ENCODE peak calls at places on chromosomes 13 and 19, in four cellular contexts. X is neural progenitor cell, U is neuronal stem cell, V is IMR-90. S is an unnamed sample.

GRCh38 chr19:19361075-19361594 is 40.5 kb downstream of the MAU2 start:
- DNase-seq in X (peak), U (peak), V (peak), S (peak)

GRCh38 chr19:37564624-37565369 is 29.8 kb downstream of the ZNF571 start:
- DNase-seq in X (no peak), U (no peak), V (no peak), S (no peak)

GRCh38 chr13:61608138-61608537 is 192.5 kb upstream of the PCDH20 start:
- DNase-seq in X (peak), U (no peak), V (no peak), S (no peak)

GRCh38 chr19:11059511-11060358 is 29.5 kb upstream of the LDLR start:
- DNase-seq in X (no peak), U (no peak), V (no peak), S (no peak)

GRCh38 chr13:83883061-83883523 is 818 bp upstream of the SLITRK1 start:
- DNase-seq in X (peak), U (no peak), V (no peak), S (no peak)

GRCh38 chr19:44525721-44526430 is 3.6 kb downstream of the CEACAM20 start:
- DNase-seq in X (no peak), U (no peak), V (no peak), S (no peak)

GRCh38 chr13:48493851-48494250 is 39.0 kb downstream of the RCBTB2 start:
- DNase-seq in X (no peak), U (no peak), V (peak), S (no peak)

GRCh38 chr19:35845215-35846037 is 6.9 kb downstream of the NPHS1 start:
- DNase-seq in X (peak), U (no peak), V (no peak), S (no peak)

GRCh38 chr19:47723573-47723923 is 10.3 kb downstream of the EHD2 start:
- DNase-seq in X (no peak), U (no peak), V (peak), S (peak)

GRCh38 chr13:72504026-72504925 is 223.2 kb downstream of the MZT1 start:
- DNase-seq in X (peak), U (no peak), V (no peak), S (no peak)

GRCh38 chr13:50200988-50201387 is 185.7 kb downstream of the KCNRG start:
- DNase-seq in X (no peak), U (no peak), V (no peak), S (no peak)

GRCh38 chr13:50198508-50198907 is 183.3 kb downstream of the KCNRG start:
- DNase-seq in X (no peak), U (no peak), V (peak), S (no peak)

GRCh38 chr13:50200562-50200961 is 185.3 kb downstream of the KCNRG start:
- DNase-seq in X (no peak), U (no peak), V (no peak), S (no peak)

GRCh38 chr13:50202485-50202884 is 187.2 kb downstream of the KCNRG start:
- DNase-seq in X (no peak), U (no peak), V (no peak), S (no peak)

DNA sequence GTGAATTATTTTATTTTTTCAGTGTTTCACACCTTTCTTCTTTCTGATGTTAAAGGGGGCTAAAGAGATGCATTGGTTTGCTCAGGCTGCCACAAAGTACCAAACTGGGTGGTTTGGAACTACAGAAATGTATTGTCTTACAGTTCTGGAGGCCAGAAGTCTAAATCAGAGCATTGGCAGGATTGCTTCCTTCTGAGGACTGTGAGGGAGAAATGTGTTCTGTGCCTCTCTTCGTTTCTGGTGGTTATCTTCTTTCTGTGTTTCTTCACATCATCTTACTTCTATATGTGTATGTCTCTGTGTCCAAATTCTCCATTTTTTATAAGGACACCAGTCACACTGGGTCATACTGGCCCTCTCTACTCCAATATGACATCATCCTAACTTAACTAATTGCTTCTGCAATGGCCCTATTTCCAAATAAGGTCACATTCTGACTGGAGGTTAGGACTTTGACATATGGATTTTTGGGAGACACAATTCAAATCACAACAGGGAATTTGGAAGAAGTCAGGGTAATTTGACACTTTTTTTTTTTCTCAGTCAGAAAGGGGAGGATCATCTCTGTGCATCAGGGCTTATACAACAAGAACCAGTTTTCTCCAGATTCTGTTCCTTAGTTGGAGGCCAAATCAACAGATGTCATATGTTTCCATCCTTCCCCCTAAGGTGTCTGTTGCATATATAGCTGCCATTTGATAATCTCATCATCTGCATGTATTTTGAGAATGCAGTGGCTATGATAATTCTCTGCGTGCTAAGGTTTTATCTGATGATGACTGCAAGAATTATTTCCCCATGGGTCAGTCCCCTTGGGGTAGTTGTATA is 188.2 kb downstream of the KCNRG start:
- DNase-seq in X (no peak), U (no peak), V (no peak), S (no peak)
- H3K4me2 ChIP-seq in X (peak), U (no peak), V (no peak), S (no peak)

GRCh38 chr13:79741006-79741405 is 260.1 kb downstream of the NDFIP2 start:
- DNase-seq in X (no peak), U (no peak), V (peak), S (no peak)

GRCh38 chr13:79735228-79735627 is 254.3 kb downstream of the NDFIP2 start:
- DNase-seq in X (no peak), U (no peak), V (peak), S (no peak)

DNA sequence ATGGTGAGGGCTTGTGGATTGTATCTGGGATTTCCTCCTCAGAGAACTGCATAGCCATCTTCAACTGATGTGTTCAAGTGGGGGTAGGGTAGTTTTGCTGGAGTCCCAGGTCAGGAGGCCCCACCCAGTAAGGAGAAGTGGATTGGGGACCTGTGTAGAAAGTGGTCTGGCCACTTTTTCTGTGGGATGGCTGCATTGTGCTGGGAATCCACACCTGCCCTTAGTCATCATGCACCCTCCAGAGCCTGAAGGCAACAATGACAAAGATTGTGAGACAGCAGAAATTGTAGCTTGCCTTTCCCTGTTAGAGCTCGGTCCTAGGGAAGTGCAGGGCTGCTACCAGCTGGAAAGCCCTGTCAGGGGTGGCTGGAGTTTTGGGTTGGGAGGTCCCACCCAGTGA is 255.4 kb downstream of the NDFIP2 start:
- DNase-seq in X (no peak), U (no peak), V (no peak), S (no peak)
- H3K4me2 ChIP-seq in X (no peak), U (no peak), V (no peak), S (no peak)

GRCh38 chr19:4641132-4641531 is 1.8 kb downstream of the TNFAIP8L1 start:
- DNase-seq in X (no peak), U (no peak), V (no peak), S (no peak)
- H3K4me2 ChIP-seq in X (no peak), U (no peak), V (no peak), S (peak)

DNA sequence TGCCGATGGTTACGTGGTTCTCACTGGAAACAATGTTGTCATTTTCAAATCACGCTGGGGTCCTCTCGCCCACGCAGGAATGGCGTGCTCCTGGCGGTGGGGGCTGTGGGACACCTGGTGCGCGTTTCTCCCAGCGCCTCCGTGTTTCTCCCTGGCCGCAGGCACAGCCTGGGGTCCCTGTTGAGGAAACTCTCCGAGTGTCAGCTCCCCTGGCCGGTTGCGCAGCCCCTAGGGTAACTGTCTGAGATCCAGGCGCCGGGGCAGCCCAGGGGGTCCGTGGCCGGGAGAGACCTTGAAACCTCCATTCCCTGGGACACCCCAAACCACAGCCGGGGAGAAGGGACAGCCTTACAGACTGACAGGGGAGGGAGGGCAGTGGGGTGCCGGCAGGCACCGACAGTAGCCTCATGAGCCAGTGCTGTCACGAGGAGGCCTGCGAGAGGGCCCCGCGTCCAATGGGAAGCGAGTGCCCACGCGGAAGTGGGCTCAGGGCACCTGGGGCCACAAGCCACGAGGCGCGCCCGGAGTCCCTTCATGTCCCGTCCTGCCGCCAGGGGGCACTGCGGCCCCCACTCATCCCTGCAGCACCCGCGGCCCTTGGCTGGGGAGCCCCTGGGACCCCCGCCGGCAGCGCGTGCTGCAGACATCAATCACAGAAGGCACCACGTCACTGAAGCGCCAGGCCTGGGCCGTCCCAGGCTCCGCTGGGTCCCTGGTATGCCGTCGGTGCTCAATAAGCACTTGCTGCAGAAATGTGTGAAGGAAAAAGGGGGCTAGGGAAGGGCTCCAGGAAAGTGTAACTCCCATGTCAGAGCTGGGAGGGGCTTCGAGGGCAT is 9.5 kb downstream of the ADAMTSL5 start:
- DNase-seq in X (peak), U (no peak), V (peak), S (peak)
- H3K4me2 ChIP-seq in X (peak), U (peak), V (peak), S (no peak)

DNA sequence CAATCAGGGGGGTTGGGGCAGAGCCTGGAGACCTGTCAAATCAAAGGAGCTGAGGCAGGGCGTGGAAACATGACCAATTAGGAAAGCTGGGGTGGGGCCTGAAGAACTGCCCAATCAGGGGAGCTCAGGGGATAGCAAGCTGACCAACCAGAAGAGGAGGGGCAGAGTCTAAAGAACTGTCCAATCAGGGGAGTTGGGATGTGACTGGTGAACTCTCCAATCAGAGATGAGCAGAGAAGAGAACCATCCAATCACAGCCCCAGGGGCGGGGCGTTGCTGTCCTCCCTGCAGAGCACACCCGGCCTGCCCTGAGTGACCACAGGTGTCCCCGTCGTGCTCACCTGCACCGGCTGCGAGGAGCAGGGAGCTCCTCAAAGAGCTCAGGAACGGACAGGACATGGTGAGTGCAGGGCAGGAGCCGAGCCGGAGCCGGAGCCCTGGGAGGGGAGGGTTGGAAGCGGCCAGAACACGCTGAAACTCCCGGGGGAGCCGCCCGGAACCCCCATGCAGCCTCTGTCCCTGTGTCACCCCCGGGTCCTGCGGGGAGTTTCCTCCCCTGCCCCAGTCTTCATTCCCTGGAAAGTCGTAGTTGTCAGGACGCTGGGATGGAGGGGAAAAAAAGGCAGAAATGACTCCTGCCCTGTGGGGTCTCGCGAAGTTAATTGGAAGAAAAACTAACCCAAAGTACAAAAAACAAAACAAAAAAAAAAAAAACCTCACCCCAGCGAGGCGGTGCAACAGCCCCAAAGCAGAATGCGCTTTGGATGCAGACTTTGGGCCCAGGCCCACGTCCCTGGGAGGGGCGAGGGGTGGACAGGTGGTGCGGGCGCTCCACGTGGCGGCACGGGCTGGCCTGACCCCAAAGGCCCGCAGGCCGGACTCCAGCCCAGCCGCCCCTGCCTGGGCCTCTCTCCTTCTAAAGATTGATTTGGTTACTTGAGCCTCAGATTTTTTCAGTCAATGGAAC is at the start of gene ZNF556:
- DNase-seq in X (no peak), U (no peak), V (no peak), S (peak)
- H3K4me2 ChIP-seq in X (no peak), U (no peak), V (no peak), S (peak)

GRCh38 chr13:99067160-99067985 is 89.5 kb upstream of the DOCK9 start:
- DNase-seq in X (no peak), U (no peak), V (peak), S (no peak)
- H3K4me2 ChIP-seq in X (no peak), U (no peak), V (no peak), S (peak)

GRCh38 chr13:67146523-67147130 is 83.5 kb downstream of the PCDH9 start:
- DNase-seq in X (no peak), U (no peak), V (no peak), S (no peak)

GRCh38 chr13:67143544-67144115 is 86.5 kb downstream of the PCDH9 start:
- DNase-seq in X (no peak), U (no peak), V (peak), S (no peak)

GRCh38 chr13:67148219-67148583 is 81.9 kb downstream of the PCDH9 start:
- DNase-seq in X (no peak), U (no peak), V (peak), S (no peak)

GRCh38 chr13:67147257-67148218 is 82.6 kb downstream of the PCDH9 start:
- DNase-seq in X (peak), U (no peak), V (peak), S (no peak)

GRCh38 chr13:67145950-67146349 is 84.2 kb downstream of the PCDH9 start:
- DNase-seq in X (no peak), U (no peak), V (no peak), S (no peak)
- H3K4me2 ChIP-seq in X (no peak), U (no peak), V (no peak), S (no peak)

DNA sequence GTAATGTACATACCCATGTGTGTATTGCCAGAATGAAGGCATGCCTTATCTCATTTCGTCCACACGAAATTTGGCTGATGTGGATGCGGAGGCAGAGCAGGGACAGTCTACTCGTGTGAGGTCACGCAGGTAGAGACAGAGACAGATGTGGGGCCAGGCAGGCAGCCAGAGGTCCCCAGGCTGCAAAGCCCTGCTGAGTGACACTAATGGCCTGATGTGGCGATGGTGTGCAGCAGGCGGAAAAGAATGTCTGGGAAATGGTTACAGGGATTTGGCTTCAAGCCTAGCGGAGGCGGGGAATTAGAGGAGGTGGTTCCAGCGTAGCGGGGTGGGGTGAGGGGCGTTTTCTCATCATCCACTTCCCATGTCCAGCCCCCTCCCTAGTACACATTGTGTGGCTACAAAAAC is 4.2 kb upstream of the IZUMO2 start:
- DNase-seq in X (peak), U (peak), V (no peak), S (no peak)
- H3K4me2 ChIP-seq in X (no peak), U (no peak), V (no peak), S (no peak)

S was measured in DND-41.